ENCODE peak calls at places on chromosomes 11 and 22, in five cellular contexts. One of them, this sample, is unnamed.

GRCh38 chr11:126267650-126268049 is 1.0 kb downstream of the SRPRA start:
- DNase-seq in neuronal stem cell: no peak
- DNase-seq in ELF-1: no peak
- DNase-seq in SW480: no peak
- DNase-seq in A172: no peak
- DNase-seq in this sample: no peak

GRCh38 chr11:2803186-2804057 is 82.2 kb downstream of the CDKN1C start:
- DNase-seq in SW480: no peak
- DNase-seq in A172: no peak
- DNase-seq in ELF-1: no peak
- DNase-seq in neuronal stem cell: no peak
- DNase-seq in this sample: peak; percentile 1

GRCh38 chr22:47107431-47107830 is 345.0 kb downstream of the TBC1D22A start:
- DNase-seq in ELF-1: no peak
- DNase-seq in neuronal stem cell: no peak
- DNase-seq in SW480: no peak
- DNase-seq in A172: peak; percentile 67
- DNase-seq in this sample: no peak

GRCh38 chr22:44555597-44555996 is 57.6 kb upstream of the RTL6 start:
- DNase-seq in neuronal stem cell: no peak
- DNase-seq in A172: no peak
- DNase-seq in SW480: no peak
- DNase-seq in ELF-1: no peak
- DNase-seq in this sample: no peak

GRCh38 chr22:37121887-37122591 is 12.5 kb upstream of the TMPRSS6 start:
- DNase-seq in SW480: no peak
- DNase-seq in neuronal stem cell: no peak
- DNase-seq in ELF-1: peak; percentile 57
- DNase-seq in A172: peak; percentile 61
- DNase-seq in this sample: peak; percentile 83

GRCh38 chr22:45578524-45579147 is 76.0 kb downstream of the FBLN1 start:
- DNase-seq in SW480: no peak
- DNase-seq in ELF-1: no peak
- DNase-seq in A172: no peak
- DNase-seq in neuronal stem cell: no peak
- DNase-seq in this sample: no peak

GRCh38 chr11:134683860-134684259 is 271.8 kb upstream of the B3GAT1 start:
- DNase-seq in A172: no peak
- DNase-seq in ELF-1: no peak
- DNase-seq in neuronal stem cell: no peak
- DNase-seq in SW480: no peak
- DNase-seq in this sample: no peak

GRCh38 chr11:77506857-77507256 is 33.0 kb upstream of the PAK1 start:
- DNase-seq in SW480: peak; percentile 65
- DNase-seq in A172: peak; percentile 54
- DNase-seq in ELF-1: no peak
- DNase-seq in neuronal stem cell: no peak
- DNase-seq in this sample: no peak

GRCh38 chr11:82406611-82407010 is 327.1 kb downstream of the FAM181B start:
- DNase-seq in A172: no peak
- DNase-seq in SW480: no peak
- DNase-seq in ELF-1: no peak
- DNase-seq in neuronal stem cell: no peak
- DNase-seq in this sample: no peak

GRCh38 chr11:106012744-106013143 is 9.3 kb downstream of the MSANTD4 start:
- DNase-seq in A172: no peak
- DNase-seq in neuronal stem cell: no peak
- DNase-seq in ELF-1: no peak
- DNase-seq in SW480: no peak
- DNase-seq in this sample: no peak

GRCh38 chr11:30018443-30018842 is 1.6 kb upstream of the KCNA4 start:
- DNase-seq in A172: no peak
- DNase-seq in ELF-1: peak; percentile 29
- DNase-seq in neuronal stem cell: no peak
- DNase-seq in SW480: no peak
- DNase-seq in this sample: no peak

GRCh38 chr11:68843703-68844312 is 2.1 kb upstream of the CPT1A start:
- DNase-seq in neuronal stem cell: no peak
- DNase-seq in ELF-1: peak; percentile 71
- DNase-seq in SW480: peak; percentile 93
- DNase-seq in A172: no peak
- DNase-seq in this sample: peak; percentile 61

GRCh38 chr11:7115775-7116174 is 27.0 kb downstream of the RBMXL2 start:
- DNase-seq in SW480: peak; percentile 21
- DNase-seq in A172: no peak
- DNase-seq in neuronal stem cell: no peak
- DNase-seq in ELF-1: no peak
- DNase-seq in this sample: no peak

GRCh38 chr11:10454506-10454901 is 560 bp upstream of the AMPD3 start:
- DNase-seq in neuronal stem cell: no peak
- DNase-seq in ELF-1: no peak
- DNase-seq in A172: no peak
- DNase-seq in SW480: no peak
- DNase-seq in this sample: no peak

GRCh38 chr11:32891657-32892354 is 805 bp upstream of the QSER1 start:
- DNase-seq in SW480: peak; percentile 29
- DNase-seq in A172: peak; percentile 28
- DNase-seq in neuronal stem cell: no peak
- DNase-seq in ELF-1: no peak
- DNase-seq in this sample: no peak

GRCh38 chr22:43993072-43993760 is 30.9 kb upstream of the PARVB start:
- DNase-seq in A172: peak; percentile 13
- DNase-seq in ELF-1: peak; percentile 81
- DNase-seq in SW480: peak; percentile 36
- DNase-seq in neuronal stem cell: peak; percentile 53
- DNase-seq in this sample: peak; percentile 52

GRCh38 chr11:30107899-30108298 is 91.1 kb upstream of the KCNA4 start:
- DNase-seq in ELF-1: no peak
- DNase-seq in neuronal stem cell: no peak
- DNase-seq in SW480: peak; percentile 36
- DNase-seq in A172: peak; percentile 83
- DNase-seq in this sample: no peak

GRCh38 chr11:15819679-15820286 is 536.6 kb downstream of the SOX6 start:
- DNase-seq in ELF-1: peak; percentile 71
- DNase-seq in SW480: peak; percentile 42
- DNase-seq in A172: peak; percentile 35
- DNase-seq in neuronal stem cell: no peak
- DNase-seq in this sample: no peak

GRCh38 chr11:131486100-131486499 is 115.7 kb downstream of the NTM start:
- DNase-seq in neuronal stem cell: no peak
- DNase-seq in ELF-1: no peak
- DNase-seq in SW480: no peak
- DNase-seq in A172: no peak
- DNase-seq in this sample: no peak

GRCh38 chr11:3840870-3841425 is at the start of gene RHOG:
- DNase-seq in neuronal stem cell: peak; percentile 58
- DNase-seq in SW480: no peak
- DNase-seq in ELF-1: peak; percentile 48
- DNase-seq in A172: peak; percentile 82
- DNase-seq in this sample: no peak

GRCh38 chr11:18650859-18651557 is 16.9 kb upstream of the SPTY2D1 start:
- DNase-seq in A172: no peak
- DNase-seq in SW480: no peak
- DNase-seq in neuronal stem cell: peak; percentile 21
- DNase-seq in ELF-1: peak; percentile 73
- DNase-seq in this sample: no peak

GRCh38 chr11:115912484-115912945 is 408.3 kb upstream of the CADM1 start:
- DNase-seq in neuronal stem cell: no peak
- DNase-seq in SW480: peak; percentile 28
- DNase-seq in A172: no peak
- DNase-seq in ELF-1: peak; percentile 23
- DNase-seq in this sample: no peak